ENCODE peak calls at places on chromosome 5, in seven cellular contexts. H is substantia nigra, M is neuronal stem cell, P is NCI-H748 treated with DMSO at 0.1 percent for 48 hours, K is ecto neural progenitor cell, T is psoas muscle, R is fibroblast of lung. B is an unnamed sample.

GRCh38 chr5:96692436-96692835 is 30.3 kb downstream of the CAST start:
- DNase-seq in H (no peak), M (no peak), P (no peak), K (no peak), T (no peak), R (peak), B (no peak)

GRCh38 chr5:97553829-97554452 is 370.9 kb upstream of the RIOK2 start:
- DNase-seq in H (no peak), M (no peak), P (no peak), K (no peak), T (no peak), R (peak), B (no peak)

GRCh38 chr5:132464155-132464939 is 26.2 kb downstream of the IRF1 start:
- DNase-seq in H (no peak), M (no peak), P (no peak), K (no peak), T (no peak), R (no peak), B (no peak)

GRCh38 chr5:57209316-57210040 is 35.6 kb downstream of the GPBP1 start:
- DNase-seq in H (no peak), M (no peak), P (no peak), K (no peak), T (no peak), R (peak), B (no peak)

GRCh38 chr5:108654042-108654441 is 93.7 kb upstream of the FER start:
- DNase-seq in H (no peak), M (no peak), P (no peak), K (no peak), T (no peak), R (peak), B (no peak)

GRCh38 chr5:176864755-176865154 is 34.4 kb downstream of the HK3 start:
- DNase-seq in H (no peak), M (no peak), P (no peak), K (no peak), T (no peak), R (no peak), B (no peak)

GRCh38 chr5:122880170-122880689 is 34.8 kb downstream of the SNX24 start:
- DNase-seq in H (no peak), M (no peak), P (no peak), K (no peak), T (no peak), R (no peak), B (no peak)

GRCh38 chr5:36200513-36200912 is 41.2 kb downstream of the NADK2 start:
- DNase-seq in H (no peak), M (no peak), P (no peak), K (no peak), T (no peak), R (peak), B (no peak)

GRCh38 chr5:6780802-6781391 is 67.7 kb downstream of the TENT4A start:
- DNase-seq in H (no peak), M (no peak), P (no peak), K (no peak), T (no peak), R (no peak), B (no peak)

GRCh38 chr5:20610650-20611049 is 622.6 kb upstream of the CDH18 start:
- DNase-seq in H (no peak), M (no peak), P (no peak), K (no peak), T (no peak), R (no peak), B (no peak)

GRCh38 chr5:145887976-145888574 is 15.3 kb upstream of the GRXCR2 start:
- DNase-seq in H (no peak), M (peak), P (peak), K (peak), T (no peak), R (peak), B (no peak)

GRCh38 chr5:131810510-131811249 is 13.9 kb upstream of the FNIP1 start:
- DNase-seq in H (no peak), M (no peak), P (no peak), K (no peak), T (no peak), R (no peak), B (no peak)

GRCh38 chr5:111076076-111076475 is 4.6 kb downstream of the TSLP start:
- DNase-seq in H (no peak), M (no peak), P (no peak), K (no peak), T (no peak), R (no peak), B (no peak)

GRCh38 chr5:69492391-69493234 is at the start of gene OCLN:
- DNase-seq in H (no peak), M (peak), P (peak), K (peak), T (no peak), R (peak), B (peak)

GRCh38 chr5:93886098-93886806 is 144.9 kb upstream of the POU5F2 start:
- DNase-seq in H (no peak), M (no peak), P (peak), K (no peak), T (no peak), R (no peak), B (no peak)

GRCh38 chr5:98602534-98603112 is 170.8 kb upstream of the RGMB start:
- DNase-seq in H (no peak), M (no peak), P (no peak), K (no peak), T (no peak), R (peak), B (no peak)

GRCh38 chr5:103016167-103016566 is 103.8 kb downstream of the GIN1 start:
- DNase-seq in H (no peak), M (no peak), P (no peak), K (no peak), T (no peak), R (no peak), B (no peak)

GRCh38 chr5:67092447-67093023 is 104.1 kb downstream of the CD180 start:
- DNase-seq in H (no peak), M (no peak), P (no peak), K (no peak), T (no peak), R (no peak), B (no peak)

GRCh38 chr5:34915856-34916192 is 313 bp downstream of the BRIX1 start:
- DNase-seq in H (no peak), M (no peak), P (no peak), K (no peak), T (no peak), R (peak), B (no peak)

GRCh38 chr5:176153741-176154140 is 84.5 kb upstream of the SIMC1 start:
- DNase-seq in H (no peak), M (no peak), P (no peak), K (no peak), T (no peak), R (peak), B (no peak)

GRCh38 chr5:178213748-178214151 is 9.4 kb downstream of the HNRNPAB start:
- DNase-seq in H (no peak), M (no peak), P (no peak), K (no peak), T (no peak), R (no peak), B (no peak)